ENCODE peak calls at places on chromosomes 11 and 22, in six cellular contexts. N, U, V, W, P and S are unnamed samples.

GRCh38 chr11:36048496-36049247 is 104.8 kb downstream of the LDLRAD3 start:
- DNase-seq in V (no peak), N (no peak), W (no peak), P (no peak), U (no peak), S (no peak)

GRCh38 chr22:31676700-31677099 is 14.7 kb upstream of the PISD start:
- DNase-seq in V (peak), U (peak), P (peak), W (peak), N (peak), S (peak)

GRCh38 chr22:36415415-36416168 is 27.8 kb upstream of the MYH9 start:
- DNase-seq in N (no peak), V (no peak), P (no peak), W (no peak), U (no peak), S (no peak)

GRCh38 chr22:46769191-46769675 is 6.8 kb downstream of the TBC1D22A start:
- DNase-seq in W (no peak), V (no peak), P (no peak), N (no peak), U (no peak), S (no peak)

GRCh38 chr11:125141686-125142535 is 22.6 kb upstream of the PKNOX2 start:
- DNase-seq in W (peak), N (peak), U (peak), V (peak), P (peak), S (peak)

GRCh38 chr11:12087075-12087775 is 23.2 kb upstream of the MICAL2 start:
- DNase-seq in W (no peak), P (peak), V (no peak), N (no peak), U (peak), S (no peak)

GRCh38 chr22:20885557-20886323 is 26.9 kb downstream of the SNAP29 start:
- DNase-seq in U (no peak), V (peak), W (peak), P (peak), N (peak), S (peak)

GRCh38 chr11:68177877-68178276 is 35.2 kb downstream of the KMT5B start:
- DNase-seq in P (no peak), U (no peak), N (no peak), W (no peak), V (no peak), S (no peak)

GRCh38 chr11:69588270-69588669 is 52.7 kb upstream of the CCND1 start:
- DNase-seq in P (peak), V (no peak), W (no peak), U (no peak), N (no peak), S (no peak)

GRCh38 chr22:40877488-40877887 is 15.6 kb upstream of the DNAJB7 start:
- DNase-seq in U (no peak), W (no peak), P (no peak), V (no peak), N (no peak), S (no peak)

GRCh38 chr22:25153961-25154685 is 45.5 kb upstream of the CRYBB3 start:
- DNase-seq in V (no peak), W (no peak), P (peak), N (no peak), U (no peak), S (no peak)

GRCh38 chr11:113663567-113663966 is 42.5 kb downstream of the TMPRSS5 start:
- DNase-seq in W (no peak), N (no peak), V (no peak), P (no peak), U (no peak), S (no peak)

GRCh38 chr22:47165998-47166397 is 403.5 kb downstream of the TBC1D22A start:
- DNase-seq in U (no peak), W (no peak), V (no peak), N (no peak), P (no peak), S (no peak)

GRCh38 chr11:111440416-111441205 is 61.5 kb upstream of the POU2AF1 start:
- DNase-seq in W (no peak), P (no peak), N (no peak), V (no peak), U (no peak), S (no peak)

GRCh38 chr11:44619931-44620725 is 54.7 kb downstream of the CD82 start:
- DNase-seq in W (no peak), U (no peak), P (no peak), V (no peak), N (peak), S (no peak)

GRCh38 chr22:31639640-31640039 is 22.4 kb downstream of the PISD start:
- DNase-seq in W (no peak), V (no peak), N (no peak), U (no peak), P (no peak), S (no peak)

GRCh38 chr11:2441171-2441570 is 3.1 kb downstream of the TRPM5 start:
- DNase-seq in P (no peak), W (no peak), N (no peak), V (no peak), U (no peak), S (no peak)

GRCh38 chr22:24976442-24977218 is 24.1 kb downstream of the KIAA1671 start:
- DNase-seq in W (no peak), U (no peak), P (no peak), N (no peak), V (no peak), S (no peak)

GRCh38 chr11:74009675-74010305 is 905 bp upstream of the UCP3 start:
- DNase-seq in U (no peak), P (no peak), V (no peak), W (no peak), N (no peak), S (no peak)

GRCh38 chr11:125935056-125935455 is 10.8 kb upstream of the VSIG10L2 start:
- DNase-seq in V (no peak), U (no peak), P (no peak), W (no peak), N (no peak), S (no peak)

GRCh38 chr22:42074846-42075245 is 798 bp downstream of the PHETA2 start:
- DNase-seq in N (no peak), U (no peak), P (no peak), W (no peak), V (no peak), S (no peak)

GRCh38 chr11:107116358-107116757 is 98.1 kb upstream of the GUCY1A2 start:
- DNase-seq in U (no peak), N (no peak), W (no peak), P (peak), V (no peak), S (no peak)

GRCh38 chr11:20250644-20251247 is 90.5 kb upstream of the DBX1 start:
- DNase-seq in N (no peak), V (no peak), U (no peak), W (no peak), P (peak), S (no peak)